ENCODE peak calls at places on chromosomes 12 and 14, in four cellular contexts. F, T, P and C are unnamed samples.

GRCh38 chr14:95815226-95815690 is 61.4 kb upstream of the TUNAR start:
- DNase-seq in T (no peak), F (no peak), P (no peak), C (no peak)

GRCh38 chr12:41302979-41303403 is 114.9 kb downstream of the PDZRN4 start:
- DNase-seq in T (no peak), P (no peak), F (no peak), C (peak)

GRCh38 chr14:54446201-54446693 is 5.1 kb upstream of the CNIH1 start:
- DNase-seq in P (no peak), F (no peak), T (no peak), C (no peak)

GRCh38 chr12:3342051-3342450 is 149.0 kb upstream of the PRMT8 start:
- DNase-seq in P (no peak), F (peak), T (peak), C (peak)

GRCh38 chr12:54262403-54262925 is 17.5 kb downstream of the CBX5 start:
- DNase-seq in F (no peak), P (no peak), T (no peak), C (peak)

GRCh38 chr12:67766370-67766769 is 117.8 kb downstream of the DYRK2 start:
- DNase-seq in P (no peak), T (no peak), F (no peak), C (peak)

GRCh38 chr12:63276537-63277365 is 125.8 kb upstream of the AVPR1A start:
- DNase-seq in T (no peak), P (no peak), F (peak), C (peak)

GRCh38 chr12:81530352-81530751 is 228.8 kb downstream of the PPFIA2 start:
- DNase-seq in F (no peak), T (no peak), P (no peak), C (no peak)

GRCh38 chr12:22229652-22230279 is 104.7 kb downstream of the ST8SIA1 start:
- DNase-seq in F (no peak), T (no peak), P (no peak), C (no peak)

GRCh38 chr12:66409195-66409871 is 107.0 kb downstream of the HELB start:
- DNase-seq in F (peak), P (no peak), T (no peak), C (peak)

GRCh38 chr12:52878507-52879393 is 26.1 kb downstream of the KRT8 start:
- DNase-seq in F (peak), P (no peak), T (no peak), C (no peak)

GRCh38 chr14:72701610-72702009 is 192.3 kb downstream of the DPF3 start:
- DNase-seq in F (peak), P (no peak), T (peak), C (no peak)

GRCh38 chr12:45959025-45959424 is 31.3 kb downstream of the SCAF11 start:
- DNase-seq in F (no peak), P (no peak), T (no peak), C (no peak)

GRCh38 chr14:93183596-93184317 is 940 bp downstream of the MOAP1 start:
- DNase-seq in P (no peak), T (no peak), F (no peak), C (no peak)

GRCh38 chr14:75636100-75636692 is 24.5 kb downstream of the ERG28 start:
- DNase-seq in F (peak), T (no peak), P (no peak), C (peak)

GRCh38 chr14:73231874-73232851 is 5.1 kb upstream of the PAPLN start:
- DNase-seq in T (no peak), F (peak), P (no peak), C (peak)

GRCh38 chr12:752673-753400 is 458 bp downstream of the WNK1 start:
- DNase-seq in F (no peak), P (no peak), T (peak), C (peak)

GRCh38 chr12:56101045-56101444 is 3.3 kb upstream of the PA2G4 start:
- DNase-seq in F (no peak), T (no peak), P (no peak), C (no peak)

GRCh38 chr12:125194999-125195398 is 129.8 kb downstream of the AACS start:
- DNase-seq in P (no peak), T (no peak), F (no peak), C (no peak)

GRCh38 chr12:116384629-116385485 is 107.4 kb upstream of the MED13L start:
- DNase-seq in P (no peak), T (no peak), F (no peak), C (peak)

GRCh38 chr12:48925218-48925871 is at the start of gene FKBP11:
- DNase-seq in F (no peak), T (peak), P (peak), C (no peak)

GRCh38 chr12:13817131-13817530 is 164.3 kb downstream of the GRIN2B start:
- DNase-seq in T (no peak), P (no peak), F (no peak), C (no peak)

GRCh38 chr12:104350211-104350908 is 46.8 kb downstream of the EID3 start:
- DNase-seq in F (no peak), P (no peak), T (no peak), C (no peak)

GRCh38 chr12:113416091-113416754 is 6.0 kb upstream of the SDSL start:
- DNase-seq in P (no peak), F (no peak), T (no peak), C (peak)

GRCh38 chr12:77837876-77838291 is 7.2 kb downstream of the NAV3 start:
- DNase-seq in F (no peak), T (peak), P (no peak), C (no peak)

GRCh38 chr12:57118711-57119271 is 7.6 kb upstream of the STAT6 start:
- DNase-seq in P (no peak), F (no peak), T (peak), C (peak)

GRCh38 chr14:61476737-61477410 is 155.5 kb downstream of the PRKCH start:
- DNase-seq in T (no peak), F (no peak), P (peak), C (peak)